ENCODE peak calls at places on chromosomes 11 and 22, in six cellular contexts. One of them, this sample, is unnamed.
A peak's percentile ranks its signal among the peaks of the same experiment; 100 is the strongest.

GRCh38 chr22:44493206-44493605 is 4.8 kb downstream of the RTL6 start:
- DNase-seq in DMS79 treated with DMSO at 0.1 percent for 48 hours: no peak
- DNase-seq in GM13977: no peak
- DNase-seq in AG10803: no peak
- DNase-seq in AG09319: no peak
- DNase-seq in adipocyte: no peak
- DNase-seq in this sample: no peak

GRCh38 chr11:13260196-13260962 is 17.2 kb upstream of the BMAL1 start:
- DNase-seq in adipocyte: no peak
- DNase-seq in AG10803: peak; percentile 16
- DNase-seq in GM13977: no peak
- DNase-seq in DMS79 treated with DMSO at 0.1 percent for 48 hours: peak; percentile 70
- DNase-seq in AG09319: no peak
- DNase-seq in this sample: no peak

GRCh38 chr11:106391771-106392412 is 314.4 kb downstream of the AASDHPPT start:
- DNase-seq in DMS79 treated with DMSO at 0.1 percent for 48 hours: no peak
- DNase-seq in adipocyte: peak; percentile 78
- DNase-seq in AG09319: peak; percentile 10
- DNase-seq in AG10803: peak; percentile 78
- DNase-seq in GM13977: no peak
- DNase-seq in this sample: no peak

GRCh38 chr22:34102633-34103032 is 182.4 kb upstream of the LARGE1 start:
- DNase-seq in GM13977: no peak
- DNase-seq in adipocyte: no peak
- DNase-seq in AG09319: no peak
- DNase-seq in DMS79 treated with DMSO at 0.1 percent for 48 hours: no peak
- DNase-seq in AG10803: no peak
- DNase-seq in this sample: no peak

GRCh38 chr11:1437500-1437899 is 47.8 kb downstream of the BRSK2 start:
- DNase-seq in adipocyte: peak; percentile 73
- DNase-seq in GM13977: peak; percentile 34
- DNase-seq in AG10803: peak; percentile 16
- DNase-seq in AG09319: no peak
- DNase-seq in DMS79 treated with DMSO at 0.1 percent for 48 hours: no peak
- DNase-seq in this sample: no peak

GRCh38 chr22:27850000-27850465 is 48.5 kb upstream of the MN1 start:
- DNase-seq in DMS79 treated with DMSO at 0.1 percent for 48 hours: no peak
- DNase-seq in AG09319: no peak
- DNase-seq in AG10803: peak; percentile 38
- DNase-seq in GM13977: no peak
- DNase-seq in adipocyte: peak; percentile 53
- DNase-seq in this sample: no peak

GRCh38 chr11:46322759-46323158 is 24.5 kb upstream of the DGKZ start:
- DNase-seq in GM13977: no peak
- DNase-seq in adipocyte: peak; percentile 43
- DNase-seq in DMS79 treated with DMSO at 0.1 percent for 48 hours: no peak
- DNase-seq in AG09319: no peak
- DNase-seq in AG10803: peak; percentile 46
- DNase-seq in this sample: no peak

GRCh38 chr22:50311606-50312351 is 4.3 kb upstream of the PLXNB2 start:
- DNase-seq in GM13977: no peak
- DNase-seq in adipocyte: no peak
- DNase-seq in AG10803: no peak
- DNase-seq in DMS79 treated with DMSO at 0.1 percent for 48 hours: no peak
- DNase-seq in AG09319: no peak
- DNase-seq in this sample: no peak

GRCh38 chr11:119091966-119092879 is 7.5 kb downstream of the HMBS start:
- DNase-seq in AG09319: no peak
- DNase-seq in AG10803: no peak
- DNase-seq in DMS79 treated with DMSO at 0.1 percent for 48 hours: peak; percentile 59
- DNase-seq in GM13977: no peak
- DNase-seq in adipocyte: no peak
- DNase-seq in this sample: no peak

GRCh38 chr22:23251445-23252093 is 71.3 kb downstream of the BCR start:
- DNase-seq in adipocyte: no peak
- DNase-seq in DMS79 treated with DMSO at 0.1 percent for 48 hours: no peak
- DNase-seq in AG10803: peak; percentile 43
- DNase-seq in GM13977: no peak
- DNase-seq in AG09319: no peak
- DNase-seq in this sample: no peak

This sample was measured in stimulated activated naive B cell treated with anti-CD40 and anti-IgM and Interleukin-4, amounts not matched to agents 10 μg/mL and 1 μg/mL and 100 μg/mL, for 72 hours.